ENCODE peak calls at places on chromosomes 5 and 9, in nine cellular contexts. K is mammary epithelial cell, O is colonic mucosa, N is aorta, X is cardiac muscle cell, G is tibial nerve, S is breast epithelium, Z is RWPE2, I is adrenal gland. D is an unnamed sample.

GRCh38 chr5:42653705-42654104 is 102.9 kb upstream of the CCDC152 start:
- DNase-seq in K (no peak), O (no peak), N (no peak), X (no peak), G (no peak), S (no peak), Z (no peak), I (no peak), D (no peak)

GRCh38 chr5:102865171-102865509 is 110.0 kb downstream of the PAM start:
- DNase-seq in K (no peak), O (no peak), N (no peak), X (peak; percentile 3), G (no peak), S (no peak), Z (no peak), I (no peak), D (no peak)

GRCh38 chr5:138972836-138973235 is 97.7 kb upstream of the LRRTM2 start:
- DNase-seq in K (no peak), O (no peak), N (no peak), X (no peak), G (no peak), S (no peak), Z (no peak), I (peak; percentile 13), D (no peak)

GRCh38 chr9:16735000-16735399 is 135.5 kb downstream of the BNC2 start:
- DNase-seq in K (no peak), O (no peak), N (no peak), X (no peak), G (no peak), S (no peak), Z (no peak), I (no peak), D (no peak)

GRCh38 chr5:145243016-145243415 is 592.1 kb downstream of the PRELID2 start:
- DNase-seq in K (no peak), O (no peak), N (no peak), X (no peak), G (no peak), S (no peak), Z (no peak), I (no peak), D (no peak)

GRCh38 chr9:113875917-113876805 is at the start of gene ZNF618:
- DNase-seq in K (no peak), O (no peak), N (peak; percentile 81), X (peak; percentile 72), G (no peak), S (no peak), Z (no peak), I (no peak), D (peak; percentile 3)

GRCh38 chr5:132389453-132390286 is 20.2 kb downstream of the SLC22A5 start:
- DNase-seq in K (peak; percentile 100), O (peak; percentile 46), N (peak; percentile 88), X (no peak), G (no peak), S (peak; percentile 82), Z (peak; percentile 100), I (no peak), D (no peak)

GRCh38 chr5:180950291-180950949 is 38.2 kb upstream of the BTNL3 start:
- DNase-seq in K (peak; percentile 36), O (no peak), N (no peak), X (no peak), G (no peak), S (no peak), Z (no peak), I (no peak), D (no peak)

GRCh38 chr5:125696762-125697161 is 726.4 kb upstream of the GRAMD2B start:
- DNase-seq in K (peak; percentile 68), O (no peak), N (no peak), X (no peak), G (peak; percentile 13), S (no peak), Z (no peak), I (no peak), D (no peak)

GRCh38 chr5:154475613-154476342 is 2.2 kb downstream of the HAND1 start:
- DNase-seq in K (no peak), O (no peak), N (no peak), X (peak; percentile 69), G (no peak), S (no peak), Z (no peak), I (no peak), D (no peak)

GRCh38 chr5:100676807-100677631 is 141.8 kb downstream of the FAM174A start:
- DNase-seq in K (no peak), O (no peak), N (no peak), X (no peak), G (no peak), S (no peak), Z (no peak), I (no peak), D (no peak)

GRCh38 chr9:21744874-21745273 is 57.6 kb upstream of the MTAP start:
- DNase-seq in K (peak; percentile 40), O (no peak), N (no peak), X (no peak), G (no peak), S (no peak), Z (no peak), I (no peak), D (no peak)

GRCh38 chr5:147189109-147189424 is 45.8 kb upstream of the STK32A start:
- DNase-seq in K (no peak), O (no peak), N (no peak), X (no peak), G (no peak), S (no peak), Z (no peak), I (no peak), D (no peak)

GRCh38 chr5:149886060-149886459 is 58.5 kb downstream of the PDE6A start:
- DNase-seq in K (no peak), O (peak; percentile 32), N (no peak), X (no peak), G (no peak), S (no peak), Z (no peak), I (peak; percentile 45), D (no peak)

GRCh38 chr9:3525088-3525835 is 539 bp downstream of the RFX3 start:
- DNase-seq in K (peak; percentile 6), O (no peak), N (peak; percentile 81), X (peak; percentile 63), G (no peak), S (no peak), Z (no peak), I (no peak), D (no peak)

DNA sequence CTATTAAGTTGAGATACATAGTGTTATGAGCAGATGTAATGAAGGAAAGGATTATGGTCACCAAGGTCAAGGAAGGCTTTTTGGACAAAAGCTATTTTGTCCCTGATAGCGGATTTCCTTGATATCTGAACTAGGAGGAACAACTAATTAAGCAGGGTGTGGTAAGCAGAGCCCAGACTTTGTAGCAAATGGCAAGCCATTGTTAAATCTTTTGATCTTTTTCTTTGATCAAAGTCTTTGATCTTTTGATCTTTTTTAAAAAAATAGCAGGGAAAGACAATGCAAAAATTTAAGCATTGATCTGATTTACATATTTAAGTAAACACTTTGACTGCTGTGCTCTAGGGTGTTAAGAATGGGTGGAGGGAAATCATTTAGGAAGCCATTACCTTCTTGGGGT is 1242.0 kb downstream of the MAT2B start:
- DNase-seq in K (no peak), O (no peak), N (no peak), X (no peak), G (no peak), S (no peak), Z (no peak), I (no peak), D (no peak)
- H3K9me3 ChIP-seq in K (no peaks in the 10 kb centered on the region), O (no peaks in the 10 kb centered on the region), N (no peaks in the 10 kb centered on the region), X (no peaks in the 10 kb centered on the region), G (no peaks in the 10 kb centered on the region), S (no peaks in the 10 kb centered on the region), Z (no peaks in the 10 kb centered on the region), I (no peaks in the 10 kb centered on the region), D (no peaks in the 10 kb centered on the region)

DNA sequence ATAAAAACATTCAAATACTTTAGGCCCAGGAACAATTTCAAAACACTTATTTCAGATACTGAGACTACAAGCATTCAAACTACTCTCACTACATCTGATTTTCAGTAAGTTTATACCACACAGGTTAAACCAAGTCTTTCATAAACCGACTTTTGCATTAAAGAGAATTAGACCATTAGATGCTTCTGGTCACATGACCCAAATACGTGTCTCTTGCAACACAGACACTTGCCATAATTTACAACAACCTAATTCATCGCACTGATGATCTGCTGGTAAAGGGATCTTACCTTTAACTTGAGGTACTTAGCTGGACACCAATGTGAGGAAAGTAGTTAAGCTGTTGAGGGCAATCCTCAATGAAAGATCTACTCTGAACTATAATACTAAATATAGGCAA is 3.2 kb downstream of the HNRNPH1 start:
- DNase-seq in K (no peak), O (no peak), N (no peak), X (no peak), G (no peak), S (no peak), Z (no peak), I (no peak), D (no peak)
- H3K4me1 ChIP-seq in K (peaks cover 34% of the 10 kb centered on the region), O (peaks cover 8% of the 10 kb centered on the region), N (no peaks in the 10 kb centered on the region), X (peaks cover 33% of the 10 kb centered on the region), G (peaks cover 78% of the 10 kb centered on the region), S (no peaks in the 10 kb centered on the region), Z (peaks cover 28% of the 10 kb centered on the region), I (peaks cover 78% of the 10 kb centered on the region), D (peaks cover 81% of the 10 kb centered on the region)

GRCh38 chr5:57725628-57726504 is 243.3 kb upstream of the ACTBL2 start:
- DNase-seq in K (no peak), O (no peak), N (no peak), X (no peak), G (no peak), S (no peak), Z (no peak), I (no peak), D (no peak)
- H3K27ac ChIP-seq in K (no peak overlapping the region), O (no peak overlapping the region), N (no peak overlapping the region), X (no peak overlapping the region), G (no peak overlapping the region), S (no peak overlapping the region), Z (no peak overlapping the region), I (no peak overlapping the region), D (no peak overlapping the region)

GRCh38 chr9:11257992-11258391 is 645.2 kb upstream of the PTPRD start:
- DNase-seq in K (no peak), O (no peak), N (no peak), X (peak; percentile 71), G (no peak), S (no peak), Z (no peak), I (no peak), D (no peak)
- H3K9me3 ChIP-seq in K (peaks cover 10% of the 10 kb centered on the region), O (peaks cover 2% of the 10 kb centered on the region), N (no peaks in the 10 kb centered on the region), X (no peaks in the 10 kb centered on the region), G (no peaks in the 10 kb centered on the region), S (no peaks in the 10 kb centered on the region), Z (no peaks in the 10 kb centered on the region), I (no peaks in the 10 kb centered on the region), D (no peaks in the 10 kb centered on the region)

GRCh38 chr9:108850293-108850897 is 5.4 kb downstream of the ACTL7B start:
- DNase-seq in K (peak; percentile 37), O (no peak), N (no peak), X (no peak), G (no peak), S (no peak), Z (no peak), I (no peak), D (no peak)
- H3K4me1 ChIP-seq in K (peaks cover 2% of the 10 kb centered on the region), O (no peaks in the 10 kb centered on the region), N (no peaks in the 10 kb centered on the region), X (peaks cover 7% of the 10 kb centered on the region), G (no peaks in the 10 kb centered on the region), S (no peaks in the 10 kb centered on the region), Z (no peaks in the 10 kb centered on the region), I (no peaks in the 10 kb centered on the region), D (no peaks in the 10 kb centered on the region)